ENCODE peak calls at places on chromosomes 1 and 21, in six cellular contexts. One of them, this sample, is unnamed.
A peak's percentile ranks its signal among the peaks of the same experiment; 100 is the strongest.

GRCh38 chr1:179091691-179092165 is 9.9 kb downstream of the TOR3A start:
- DNase-seq in fibroblast of lung: peak; percentile 93
- DNase-seq in uterus: no peak
- DNase-seq in heart left ventricle: peak; percentile 65
- DNase-seq in spleen: no peak
- DNase-seq in lower lobe of right lung: peak; percentile 56
- DNase-seq in this sample: no peak

GRCh38 chr1:226441629-226442028 is 33.7 kb upstream of the PARP1 start:
- DNase-seq in fibroblast of lung: no peak
- DNase-seq in uterus: no peak
- DNase-seq in heart left ventricle: no peak
- DNase-seq in spleen: no peak
- DNase-seq in lower lobe of right lung: no peak
- DNase-seq in this sample: no peak

GRCh38 chr1:239184581-239185244 is 201.7 kb upstream of the CHRM3 start:
- DNase-seq in fibroblast of lung: no peak
- DNase-seq in uterus: no peak
- DNase-seq in heart left ventricle: no peak
- DNase-seq in spleen: no peak
- DNase-seq in lower lobe of right lung: no peak
- DNase-seq in this sample: no peak

GRCh38 chr1:101004666-101005065 is 20.9 kb downstream of the DPH5 start:
- DNase-seq in fibroblast of lung: peak; percentile 91
- DNase-seq in uterus: no peak
- DNase-seq in heart left ventricle: no peak
- DNase-seq in spleen: no peak
- DNase-seq in lower lobe of right lung: no peak
- DNase-seq in this sample: no peak

GRCh38 chr21:37550618-37551405 is 184.2 kb downstream of the DYRK1A start:
- DNase-seq in fibroblast of lung: no peak
- DNase-seq in uterus: no peak
- DNase-seq in heart left ventricle: no peak
- DNase-seq in spleen: no peak
- DNase-seq in lower lobe of right lung: no peak
- DNase-seq in this sample: no peak

GRCh38 chr1:40059960-40060337 is 19.4 kb downstream of the CAP1 start:
- DNase-seq in fibroblast of lung: no peak
- DNase-seq in uterus: no peak
- DNase-seq in heart left ventricle: no peak
- DNase-seq in spleen: no peak
- DNase-seq in lower lobe of right lung: no peak
- DNase-seq in this sample: no peak

GRCh38 chr1:61569212-61569621 is 155.7 kb downstream of the TM2D1 start:
- DNase-seq in fibroblast of lung: no peak
- DNase-seq in uterus: no peak
- DNase-seq in heart left ventricle: no peak
- DNase-seq in spleen: no peak
- DNase-seq in lower lobe of right lung: no peak
- DNase-seq in this sample: no peak

GRCh38 chr21:43703068-43703880 is 15.7 kb upstream of the PDXK start:
- DNase-seq in fibroblast of lung: peak; percentile 74
- DNase-seq in uterus: no peak
- DNase-seq in heart left ventricle: peak; percentile 72
- DNase-seq in spleen: peak; percentile 85
- DNase-seq in lower lobe of right lung: peak; percentile 72
- DNase-seq in this sample: no peak

GRCh38 chr1:199875856-199876255 is 151.7 kb upstream of the NR5A2 start:
- DNase-seq in fibroblast of lung: no peak
- DNase-seq in uterus: no peak
- DNase-seq in heart left ventricle: no peak
- DNase-seq in spleen: no peak
- DNase-seq in lower lobe of right lung: no peak
- DNase-seq in this sample: no peak

GRCh38 chr1:207084241-207084640 is 4.4 kb upstream of the C4BPB start:
- DNase-seq in fibroblast of lung: no peak
- DNase-seq in uterus: no peak
- DNase-seq in heart left ventricle: no peak
- DNase-seq in spleen: no peak
- DNase-seq in lower lobe of right lung: no peak
- DNase-seq in this sample: no peak

GRCh38 chr1:207085887-207086286 is 2.8 kb upstream of the C4BPB start:
- DNase-seq in fibroblast of lung: no peak
- DNase-seq in uterus: no peak
- DNase-seq in heart left ventricle: no peak
- DNase-seq in spleen: no peak
- DNase-seq in lower lobe of right lung: no peak
- DNase-seq in this sample: no peak

GRCh38 chr1:207088161-207088560 is 499 bp upstream of the C4BPB start:
- DNase-seq in fibroblast of lung: no peak
- DNase-seq in uterus: no peak
- DNase-seq in heart left ventricle: no peak
- DNase-seq in spleen: no peak
- DNase-seq in lower lobe of right lung: no peak
- DNase-seq in this sample: peak; percentile 66

GRCh38 chr1:207081806-207082205 is 6.9 kb upstream of the C4BPB start:
- DNase-seq in fibroblast of lung: no peak
- DNase-seq in uterus: no peak
- DNase-seq in heart left ventricle: no peak
- DNase-seq in spleen: no peak
- DNase-seq in lower lobe of right lung: no peak
- DNase-seq in this sample: no peak

DNA sequence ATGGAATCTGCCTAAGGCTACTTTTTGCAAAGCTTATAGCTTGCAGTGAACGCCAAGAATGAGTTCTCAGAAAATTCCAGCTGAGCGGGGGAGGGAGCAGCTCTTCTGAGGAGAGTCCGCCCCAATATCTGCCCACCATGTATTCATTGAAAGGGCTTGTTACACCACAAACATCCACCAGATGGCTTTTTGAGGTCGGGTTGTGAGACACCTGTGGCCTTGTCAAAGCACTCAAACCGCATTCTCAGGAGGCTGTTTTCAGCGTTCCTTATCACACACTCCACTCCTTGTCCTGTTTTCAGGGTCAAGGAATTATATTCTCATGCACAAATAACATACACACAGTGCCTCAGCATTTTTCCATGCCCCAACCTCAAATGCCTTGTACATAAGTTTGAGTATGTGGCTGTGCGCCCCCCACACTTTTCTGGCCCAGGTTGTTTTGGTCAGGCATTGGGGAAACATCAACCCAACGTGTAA is 3.9 kb upstream of the C4BPB start:
- DNase-seq in fibroblast of lung: peak; percentile 56
- DNase-seq in uterus: peak; percentile 24
- DNase-seq in heart left ventricle: no peak
- DNase-seq in spleen: no peak
- DNase-seq in lower lobe of right lung: no peak
- DNase-seq in this sample: peak; percentile 84
- TF ChIP-seq CTCF in fibroblast of lung: peak; percentile 57
- TF ChIP-seq CTCF in uterus: peak; percentile 14
- TF ChIP-seq CTCF in heart left ventricle: peak; percentile 56
- TF ChIP-seq CTCF in spleen: peak; percentile 80
- TF ChIP-seq CTCF in lower lobe of right lung: peak; percentile 64
- TF ChIP-seq CTCF in this sample: peak; percentile 80

GRCh38 chr1:243471026-243471685 is 215.3 kb downstream of the SDCCAG8 start:
- DNase-seq in fibroblast of lung: no peak
- DNase-seq in uterus: no peak
- DNase-seq in heart left ventricle: no peak
- DNase-seq in spleen: no peak
- DNase-seq in lower lobe of right lung: no peak
- DNase-seq in this sample: no peak
- H3K4me1 ChIP-seq in fibroblast of lung: peaks cover 8% of the 10 kb centered on the region
- H3K4me1 ChIP-seq in uterus: no peaks in the 10 kb centered on the region
- H3K4me1 ChIP-seq in heart left ventricle: peaks cover 11% of the 10 kb centered on the region
- H3K4me1 ChIP-seq in spleen: peaks cover 36% of the 10 kb centered on the region
- H3K4me1 ChIP-seq in lower lobe of right lung: peaks cover 17% of the 10 kb centered on the region
- H3K4me1 ChIP-seq in this sample: no peaks in the 10 kb centered on the region

DNA sequence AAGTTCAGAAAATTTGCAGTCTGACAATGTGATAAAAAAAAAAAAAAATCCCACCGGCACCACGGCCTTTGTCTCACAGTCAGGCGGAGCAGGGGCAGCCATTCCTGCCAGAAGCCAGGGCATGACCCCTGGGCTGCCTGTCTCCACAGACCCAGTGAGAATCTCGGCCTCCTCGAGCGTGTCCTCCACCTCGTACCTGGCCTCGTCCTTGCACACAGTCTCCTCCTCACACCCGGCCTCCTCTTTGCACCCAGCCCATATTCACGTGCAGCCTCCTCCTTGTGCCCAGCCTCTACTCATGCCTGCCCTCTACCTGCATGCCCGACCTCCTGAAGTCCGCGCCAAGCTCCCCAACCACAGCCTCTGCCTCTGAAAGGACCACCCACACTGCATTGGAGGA is 182.0 kb downstream of the AGBL4 start:
- DNase-seq in fibroblast of lung: no peak
- DNase-seq in uterus: no peak
- DNase-seq in heart left ventricle: no peak
- DNase-seq in spleen: peak; percentile 53
- DNase-seq in lower lobe of right lung: no peak
- DNase-seq in this sample: no peak
- H3K9me3 ChIP-seq in fibroblast of lung: no peaks in the 10 kb centered on the region
- H3K9me3 ChIP-seq in uterus: no peaks in the 10 kb centered on the region
- H3K9me3 ChIP-seq in heart left ventricle: no peaks in the 10 kb centered on the region
- H3K9me3 ChIP-seq in spleen: peaks cover 5% of the 10 kb centered on the region
- H3K9me3 ChIP-seq in lower lobe of right lung: peaks cover 23% of the 10 kb centered on the region
- H3K9me3 ChIP-seq in this sample: no peaks in the 10 kb centered on the region

GRCh38 chr1:27979151-27979858 is 19.5 kb downstream of the XKR8 start:
- DNase-seq in fibroblast of lung: peak; percentile 88
- DNase-seq in uterus: no peak
- DNase-seq in heart left ventricle: no peak
- DNase-seq in spleen: no peak
- DNase-seq in lower lobe of right lung: no peak
- DNase-seq in this sample: no peak
- TF ChIP-seq CTCF in fibroblast of lung: peak; percentile 41
- TF ChIP-seq CTCF in uterus: peak; percentile 53
- TF ChIP-seq CTCF in heart left ventricle: peak; percentile 33
- TF ChIP-seq CTCF in spleen: peak; percentile 67
- TF ChIP-seq CTCF in lower lobe of right lung: peak; percentile 46
- TF ChIP-seq CTCF in this sample: peak; percentile 47

DNA sequence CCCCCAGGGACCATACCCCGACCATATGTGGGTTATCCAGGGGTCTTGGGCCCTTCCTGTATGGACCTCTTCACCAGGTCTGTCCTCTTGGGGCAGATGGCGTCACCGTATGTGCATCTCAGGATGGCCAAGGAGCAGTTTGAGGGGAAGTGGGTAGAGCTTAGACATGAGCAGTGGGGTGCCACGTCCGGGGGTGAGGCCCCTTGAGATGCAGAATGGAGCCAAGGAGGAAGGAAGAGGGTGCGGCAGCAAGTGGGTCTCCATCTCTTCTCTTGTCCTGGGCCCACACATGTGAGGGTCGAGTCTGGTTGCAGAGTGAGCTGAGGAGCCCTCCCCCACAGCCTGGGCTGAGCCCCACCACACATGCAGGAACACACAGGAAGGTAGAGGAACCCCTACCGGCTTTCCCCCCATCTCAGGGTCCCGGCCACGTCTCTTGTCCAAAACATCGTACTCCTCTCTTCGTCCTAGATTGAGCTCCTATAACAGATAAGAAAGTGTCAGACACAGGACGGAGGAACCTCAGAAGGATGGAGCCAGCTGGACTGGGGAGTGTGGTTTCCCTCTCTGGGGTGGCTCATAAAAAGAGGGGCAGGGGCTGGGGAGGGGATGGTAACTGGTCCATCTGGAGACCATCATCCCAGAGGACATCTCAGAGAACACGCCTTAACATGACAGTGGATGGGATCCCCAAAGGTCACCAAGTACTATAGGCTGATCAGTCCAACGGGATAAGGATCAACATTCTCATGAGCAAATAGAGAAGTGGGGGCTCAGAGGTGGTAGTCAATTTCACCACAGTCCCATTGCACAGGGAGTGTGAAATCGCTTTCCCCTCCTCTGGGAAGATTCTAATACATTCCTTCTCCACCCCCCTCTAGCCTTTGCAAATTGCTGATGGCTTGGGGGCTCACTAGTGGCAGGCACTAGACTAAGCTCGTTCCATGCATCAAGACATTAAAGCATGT is 79.9 kb downstream of the CD247 start:
- DNase-seq in fibroblast of lung: no peak
- DNase-seq in uterus: no peak
- DNase-seq in heart left ventricle: no peak
- DNase-seq in spleen: no peak
- DNase-seq in lower lobe of right lung: no peak
- DNase-seq in this sample: no peak
- H3K4me1 ChIP-seq in fibroblast of lung: no peaks in the 10 kb centered on the region
- H3K4me1 ChIP-seq in uterus: no peaks in the 10 kb centered on the region
- H3K4me1 ChIP-seq in heart left ventricle: peaks cover 14% of the 10 kb centered on the region
- H3K4me1 ChIP-seq in spleen: peaks cover 22% of the 10 kb centered on the region
- H3K4me1 ChIP-seq in lower lobe of right lung: peaks cover 10% of the 10 kb centered on the region
- H3K4me1 ChIP-seq in this sample: no peaks in the 10 kb centered on the region

DNA sequence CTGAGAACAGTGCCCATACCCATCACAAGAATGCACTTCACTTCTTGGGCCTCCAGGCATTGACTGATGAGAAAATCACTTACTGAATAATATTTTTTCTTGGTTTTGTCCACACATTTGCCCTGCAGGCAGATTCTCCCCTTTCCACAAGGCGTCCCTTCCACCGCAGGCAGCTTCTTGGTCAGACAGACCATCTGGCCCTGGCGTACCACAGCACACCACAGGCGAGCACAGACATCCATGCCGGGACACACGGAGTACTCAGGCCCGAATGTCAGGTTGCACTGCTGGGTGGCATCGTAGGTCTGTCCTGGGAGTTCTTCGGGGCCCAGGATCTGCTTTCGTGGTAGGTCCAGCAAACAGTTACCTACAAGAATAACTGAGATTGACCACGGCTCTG is 32.5 kb downstream of the ADAMTS5 start:
- DNase-seq in fibroblast of lung: no peak
- DNase-seq in uterus: no peak
- DNase-seq in heart left ventricle: no peak
- DNase-seq in spleen: peak; percentile 31
- DNase-seq in lower lobe of right lung: no peak
- DNase-seq in this sample: no peak
- H3K9me3 ChIP-seq in fibroblast of lung: no peaks in the 10 kb centered on the region
- H3K9me3 ChIP-seq in uterus: no peaks in the 10 kb centered on the region
- H3K9me3 ChIP-seq in heart left ventricle: no peaks in the 10 kb centered on the region
- H3K9me3 ChIP-seq in spleen: no peaks in the 10 kb centered on the region
- H3K9me3 ChIP-seq in lower lobe of right lung: no peaks in the 10 kb centered on the region
- H3K9me3 ChIP-seq in this sample: no peaks in the 10 kb centered on the region

GRCh38 chr1:223133301-223133823 is 9.7 kb downstream of the TLR5 start:
- DNase-seq in fibroblast of lung: no peak
- DNase-seq in uterus: no peak
- DNase-seq in heart left ventricle: no peak
- DNase-seq in spleen: no peak
- DNase-seq in lower lobe of right lung: no peak
- DNase-seq in this sample: no peak
- TF ChIP-seq CTCF in fibroblast of lung: peak; percentile 95
- TF ChIP-seq CTCF in uterus: no peak
- TF ChIP-seq CTCF in heart left ventricle: no peak
- TF ChIP-seq CTCF in spleen: peak; percentile 95
- TF ChIP-seq CTCF in lower lobe of right lung: no peak
- TF ChIP-seq CTCF in this sample: no peak

This sample was measured in Caco-2.